ENCODE peak calls at places on chromosomes 4 and X, in five cellular contexts. One of them, this sample, is unnamed.

GRCh38 chr4:7747062-7747385 is 192.6 kb downstream of the AFAP1 start:
- DNase-seq in ovary: no peak
- DNase-seq in small intestine: no peak
- DNase-seq in endothelial cell: no peak
- DNase-seq in NCI-H1105 treated with DMSO at 0.1 percent for 48 hours: no peak
- DNase-seq in this sample: no peak

GRCh38 chr4:40525811-40526598 is 103.7 kb downstream of the RBM47 start:
- DNase-seq in ovary: peak; percentile 28
- DNase-seq in small intestine: peak; percentile 68
- DNase-seq in endothelial cell: no peak
- DNase-seq in NCI-H1105 treated with DMSO at 0.1 percent for 48 hours: no peak
- DNase-seq in this sample: peak; percentile 57

GRCh38 chrX:1743105-1743504 is 128.2 kb downstream of the ASMT start:
- DNase-seq in ovary: no peak
- DNase-seq in small intestine: no peak
- DNase-seq in endothelial cell: no peak
- DNase-seq in NCI-H1105 treated with DMSO at 0.1 percent for 48 hours: no peak
- DNase-seq in this sample: no peak

GRCh38 chr4:143207555-143207954 is 22.8 kb downstream of the USP38 start:
- DNase-seq in ovary: no peak
- DNase-seq in small intestine: peak; percentile 16
- DNase-seq in endothelial cell: no peak
- DNase-seq in NCI-H1105 treated with DMSO at 0.1 percent for 48 hours: no peak
- DNase-seq in this sample: peak; percentile 17

GRCh38 chrX:100928660-100929613 is at the start of gene XKRX:
- DNase-seq in ovary: peak; percentile 43
- DNase-seq in small intestine: peak; percentile 64
- DNase-seq in endothelial cell: peak; percentile 17
- DNase-seq in NCI-H1105 treated with DMSO at 0.1 percent for 48 hours: peak; percentile 72
- DNase-seq in this sample: peak; percentile 82

GRCh38 chrX:41085883-41086626 is 810 bp downstream of the USP9X start:
- DNase-seq in ovary: peak; percentile 78
- DNase-seq in small intestine: peak; percentile 41
- DNase-seq in endothelial cell: peak; percentile 47
- DNase-seq in NCI-H1105 treated with DMSO at 0.1 percent for 48 hours: peak; percentile 31
- DNase-seq in this sample: peak; percentile 49

GRCh38 chr4:107564326-107564725 is 155.7 kb downstream of the PAPSS1 start:
- DNase-seq in ovary: no peak
- DNase-seq in small intestine: no peak
- DNase-seq in endothelial cell: no peak
- DNase-seq in NCI-H1105 treated with DMSO at 0.1 percent for 48 hours: no peak
- DNase-seq in this sample: no peak

GRCh38 chr4:181281451-181281850 is 961.8 kb upstream of the TENM3 start:
- DNase-seq in ovary: no peak
- DNase-seq in small intestine: no peak
- DNase-seq in endothelial cell: no peak
- DNase-seq in NCI-H1105 treated with DMSO at 0.1 percent for 48 hours: no peak
- DNase-seq in this sample: no peak

GRCh38 chrX:16320765-16321355 is 153.6 kb downstream of the MAGEB17 start:
- DNase-seq in ovary: no peak
- DNase-seq in small intestine: no peak
- DNase-seq in endothelial cell: no peak
- DNase-seq in NCI-H1105 treated with DMSO at 0.1 percent for 48 hours: no peak
- DNase-seq in this sample: no peak

GRCh38 chr4:26196567-26196966 is 124.2 kb upstream of the RBPJ start:
- DNase-seq in ovary: no peak
- DNase-seq in small intestine: no peak
- DNase-seq in endothelial cell: no peak
- DNase-seq in NCI-H1105 treated with DMSO at 0.1 percent for 48 hours: no peak
- DNase-seq in this sample: no peak

GRCh38 chrX:137654481-137654880 is 88.6 kb downstream of the ZIC3 start:
- DNase-seq in ovary: no peak
- DNase-seq in small intestine: no peak
- DNase-seq in endothelial cell: no peak
- DNase-seq in NCI-H1105 treated with DMSO at 0.1 percent for 48 hours: no peak
- DNase-seq in this sample: no peak

GRCh38 chr4:131551306-131551705 is 1597.8 kb upstream of the PCDH10 start:
- DNase-seq in ovary: no peak
- DNase-seq in small intestine: no peak
- DNase-seq in endothelial cell: no peak
- DNase-seq in NCI-H1105 treated with DMSO at 0.1 percent for 48 hours: no peak
- DNase-seq in this sample: no peak

GRCh38 chr4:87150498-87151261 is 69.7 kb downstream of the KLHL8 start:
- DNase-seq in ovary: no peak
- DNase-seq in small intestine: peak; percentile 85
- DNase-seq in endothelial cell: peak; percentile 66
- DNase-seq in NCI-H1105 treated with DMSO at 0.1 percent for 48 hours: peak; percentile 54
- DNase-seq in this sample: peak; percentile 87

GRCh38 chrX:155065035-155065734 is 5.8 kb downstream of the CMC4 start:
- DNase-seq in ovary: no peak
- DNase-seq in small intestine: no peak
- DNase-seq in endothelial cell: no peak
- DNase-seq in NCI-H1105 treated with DMSO at 0.1 percent for 48 hours: no peak
- DNase-seq in this sample: no peak